ENCODE peak calls at places on chromosomes 1 and 21, in five cellular contexts. O, B, Z, C and S are unnamed samples.

GRCh38 chr1:157994704-157995540 is 1.5 kb downstream of the KIRREL1 start:
- DNase-seq in O (no peak), B (no peak), Z (no peak), C (no peak), S (no peak)

GRCh38 chr1:223802602-223803001 is 43.1 kb downstream of the TP53BP2 start:
- DNase-seq in O (no peak), B (no peak), Z (no peak), C (no peak), S (no peak)

GRCh38 chr1:21933397-21934248 is 3.5 kb downstream of the HSPG2 start:
- DNase-seq in O (no peak), B (no peak), Z (no peak), C (no peak), S (no peak)

GRCh38 chr1:169387383-169387782 is 19.4 kb downstream of the BLZF1 start:
- DNase-seq in O (no peak), B (no peak), Z (no peak), C (no peak), S (no peak)

GRCh38 chr1:36843027-36843426 is 191.3 kb downstream of the GRIK3 start:
- DNase-seq in O (no peak), B (no peak), Z (no peak), C (no peak), S (no peak)

GRCh38 chr1:206591696-206592095 is 20.6 kb downstream of the EIF2D start:
- DNase-seq in O (no peak), B (no peak), Z (no peak), C (no peak), S (no peak)

GRCh38 chr1:62682531-62682930 is 5.7 kb downstream of the DOCK7 start:
- DNase-seq in O (no peak), B (no peak), Z (peak), C (no peak), S (no peak)

GRCh38 chr1:66294692-66295384 is 239.1 kb upstream of the SGIP1 start:
- DNase-seq in O (no peak), B (no peak), Z (no peak), C (peak), S (no peak)

GRCh38 chr1:50724626-50725286 is 235.3 kb downstream of the FAF1 start:
- DNase-seq in O (no peak), B (peak), Z (no peak), C (no peak), S (no peak)

GRCh38 chr1:246947255-246947654 is 15.5 kb upstream of the AHCTF1 start:
- DNase-seq in O (no peak), B (no peak), Z (peak), C (no peak), S (no peak)
- TF ChIP-seq ZBTB33 in O (no peak), B (no peak), Z (peak), C (no peak), S (no peak)

DNA sequence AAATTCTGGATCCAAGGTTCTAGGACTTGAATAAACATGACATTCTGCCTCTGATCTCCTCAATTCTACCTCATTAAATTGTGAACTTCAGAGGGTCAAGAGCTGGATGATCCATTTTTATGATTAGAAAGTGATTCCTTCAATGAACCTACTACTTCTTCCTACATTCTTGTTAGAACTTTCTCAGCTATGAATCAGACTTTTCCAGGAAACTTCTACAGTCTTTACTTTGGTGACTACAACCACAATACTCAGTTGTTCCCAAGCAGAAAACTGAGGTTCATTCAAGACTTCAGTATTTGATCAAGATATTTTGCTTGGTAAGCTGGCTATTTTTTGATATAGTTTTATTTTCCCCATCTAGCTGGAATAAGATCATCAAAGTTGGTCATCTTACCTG is 51.4 kb downstream of the CDC7 start:
- DNase-seq in O (no peak), B (no peak), Z (no peak), C (no peak), S (no peak)
- TF ChIP-seq ZBTB33 in O (no peak), B (no peak), Z (no peak), C (no peak), S (no peak)

DNA sequence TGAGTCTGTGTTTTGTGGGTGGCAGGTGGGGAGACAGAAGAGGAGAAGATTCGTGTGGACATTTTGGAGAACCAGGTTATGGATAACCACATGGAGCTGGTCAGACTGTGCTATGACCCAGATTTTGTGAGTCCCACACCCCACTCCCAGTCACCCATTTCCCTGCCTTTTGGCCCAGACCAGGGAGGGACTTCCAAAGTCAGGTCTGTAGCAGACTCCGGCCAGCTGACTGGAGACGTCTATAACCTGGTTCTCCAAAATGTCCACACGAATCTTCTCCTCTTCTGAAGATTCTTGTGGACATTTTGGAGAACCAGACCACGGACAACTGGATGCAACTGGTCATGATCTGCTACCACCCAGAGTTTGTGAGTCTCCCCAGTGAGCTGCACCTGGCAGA is 1.6 kb downstream of the GSTM5 start:
- DNase-seq in O (peak), B (no peak), Z (no peak), C (no peak), S (peak)
- TF ChIP-seq ZBTB33 in O (no peak), B (no peak), Z (no peak), C (no peak), S (no peak)

GRCh38 chr21:44736291-44737004 is 25.1 kb upstream of the TSPEAR start:
- DNase-seq in O (no peak), B (no peak), Z (peak), C (no peak), S (no peak)
- TF ChIP-seq ZBTB33 in O (no peak), B (no peak), Z (peak), C (no peak), S (no peak)

DNA sequence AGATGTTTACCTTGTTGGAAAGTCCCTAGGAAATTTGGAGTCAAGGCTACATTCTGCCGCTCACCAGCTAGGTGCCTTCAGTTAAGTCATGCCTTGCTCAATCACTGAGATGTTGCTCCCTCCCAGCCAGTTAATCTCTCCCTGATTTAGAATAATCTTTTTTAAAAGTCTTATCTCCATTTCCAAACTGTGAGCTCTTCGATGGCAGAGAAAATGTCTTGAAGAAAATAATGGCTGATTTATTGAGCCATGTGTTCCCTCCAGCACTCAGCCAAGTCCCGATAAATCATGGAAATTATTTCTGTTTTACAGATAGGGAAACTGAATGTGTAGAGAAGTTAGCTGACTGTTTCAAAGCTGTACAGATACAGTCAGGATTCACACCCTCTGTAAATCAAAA is 376.6 kb downstream of the PLPP3 start:
- DNase-seq in O (no peak), B (no peak), Z (no peak), C (no peak), S (no peak)
- TF ChIP-seq ZBTB33 in O (no peak), B (no peak), Z (no peak), C (no peak), S (no peak)

DNA sequence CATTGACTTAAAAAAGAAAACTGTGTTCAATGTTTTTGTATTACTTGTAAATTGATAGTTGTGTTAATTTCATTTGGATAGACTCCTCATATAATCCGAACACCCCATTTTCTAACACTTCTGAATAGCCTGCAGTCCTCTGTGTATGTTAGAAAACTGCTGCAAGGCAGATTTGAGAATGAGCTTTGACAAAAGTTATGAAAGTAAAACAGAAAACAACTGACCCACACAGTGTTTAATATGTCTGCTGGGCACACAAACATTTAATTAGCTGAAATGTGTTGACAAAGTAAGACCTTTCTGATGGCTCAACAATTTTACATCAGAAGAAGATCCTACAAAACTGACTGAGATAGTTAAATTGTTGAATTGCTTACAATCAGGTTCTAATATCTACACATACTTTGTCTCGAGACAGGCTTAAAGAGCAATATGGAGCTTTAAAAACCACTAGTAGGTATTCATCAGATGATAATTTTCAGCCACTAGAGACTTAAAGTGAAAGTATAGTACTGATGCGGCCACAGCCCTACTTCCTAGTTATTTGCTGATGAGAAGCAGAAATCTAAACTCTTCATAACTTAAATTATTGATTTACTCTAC is 40.0 kb upstream of the PRMT6 start:
- DNase-seq in O (no peak), B (peak), Z (no peak), C (no peak), S (no peak)
- TF ChIP-seq ZBTB33 in O (no peak), B (no peak), Z (no peak), C (no peak), S (no peak)